ENCODE peak calls at places on chromosomes 12 and 14, in ten cellular contexts. F is NB4, W is stomach, P is suprapubic skin, C is gastrocnemius medialis, Q is body of pancreas, L is heart left ventricle, U is Peyer's patch, I is tibial nerve, T is H54. H is an unnamed sample.

GRCh38 chr14:61461808-61462275 is 140.5 kb downstream of the PRKCH start:
- DNase-seq in Q (peak), P (no peak), F (peak), C (no peak), W (no peak), L (no peak), T (no peak), I (peak), U (no peak), H (no peak)

GRCh38 chr12:54956818-54957641 is 27.5 kb downstream of the TESPA1 start:
- DNase-seq in T (no peak), C (no peak), L (no peak), F (no peak), I (no peak), W (no peak), P (no peak), Q (no peak), U (no peak), H (no peak)

GRCh38 chr14:100652739-100653138 is 65.5 kb upstream of the BEGAIN start:
- DNase-seq in W (no peak), U (no peak), I (no peak), C (no peak), T (no peak), L (no peak), F (no peak), P (no peak), Q (no peak), H (no peak)

GRCh38 chr12:30753761-30754382 is 879 bp downstream of the CAPRIN2 start:
- DNase-seq in T (no peak), P (no peak), U (no peak), F (no peak), W (no peak), L (no peak), C (no peak), Q (no peak), I (no peak), H (no peak)

GRCh38 chr12:15772405-15773018 is 16.7 kb downstream of the EPS8 start:
- DNase-seq in I (no peak), L (no peak), Q (no peak), P (no peak), W (no peak), T (no peak), C (no peak), F (peak), U (no peak), H (no peak)

GRCh38 chr14:96754162-96754844 is 42.9 kb upstream of the VRK1 start:
- DNase-seq in F (no peak), P (no peak), U (no peak), I (no peak), L (no peak), Q (no peak), T (peak), W (no peak), C (no peak), H (no peak)

GRCh38 chr14:97077253-97077653 is 280.1 kb downstream of the VRK1 start:
- DNase-seq in L (peak), T (peak), U (peak), W (peak), I (peak), P (no peak), C (peak), Q (no peak), F (peak), H (peak)

GRCh38 chr12:98725481-98726247 is 80.6 kb downstream of the APAF1 start:
- DNase-seq in C (no peak), Q (peak), P (no peak), I (peak), F (peak), T (peak), L (no peak), U (no peak), W (no peak), H (peak)

GRCh38 chr12:122206111-122206881 is 2.8 kb downstream of the B3GNT4 start:
- DNase-seq in F (no peak), W (no peak), L (no peak), I (no peak), C (no peak), U (peak), P (peak), Q (no peak), T (no peak), H (no peak)

GRCh38 chr14:104592292-104592672 is 12.3 kb downstream of the TMEM179 start:
- DNase-seq in W (no peak), C (no peak), Q (no peak), T (no peak), F (no peak), P (no peak), U (no peak), L (peak), I (no peak), H (no peak)

GRCh38 chr12:65470261-65470660 is 191.8 kb downstream of the MSRB3 start:
- DNase-seq in Q (no peak), L (no peak), F (no peak), W (no peak), P (no peak), I (no peak), U (no peak), T (no peak), C (no peak), H (no peak)
- TF ChIP-seq POLR2A in Q (no peak), L (no peak), F (no peak), W (no peak), P (no peak), I (no peak), U (no peak), T (no peak), C (no peak), H (no peak)

GRCh38 chr14:23286020-23286903 is at the start of gene HOMEZ:
- DNase-seq in Q (peak), I (peak), U (peak), T (peak), C (peak), L (peak), P (peak), W (peak), F (peak), H (peak)
- TF ChIP-seq POLR2A in Q (peak), I (peak), U (peak), T (peak), C (peak), L (no peak), P (no peak), W (no peak), F (peak), H (peak)

DNA sequence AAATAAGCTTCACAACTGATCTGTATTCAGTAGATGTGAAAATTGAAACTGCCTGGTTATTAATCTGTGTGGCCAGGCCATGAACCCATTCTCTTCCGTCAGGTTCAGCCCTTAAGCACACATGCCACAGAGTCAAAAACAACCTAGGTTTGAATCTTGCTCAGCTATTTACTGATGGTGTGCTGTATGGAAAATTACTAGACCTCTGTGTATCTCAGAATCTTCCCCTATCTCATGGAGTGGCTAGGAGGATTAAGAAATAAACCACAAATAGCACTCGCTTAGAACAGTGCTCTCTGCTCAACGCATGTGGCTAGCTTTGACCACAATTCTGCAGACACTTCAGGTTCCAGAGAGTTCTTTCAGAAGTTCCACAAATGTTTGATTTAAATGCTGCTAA is 240.7 kb upstream of the PLEKHG7 start:
- DNase-seq in U (peak), W (no peak), L (no peak), F (peak), I (no peak), P (no peak), Q (no peak), C (no peak), T (no peak), H (no peak)
- TF ChIP-seq POLR2A in U (no peak), W (no peak), L (no peak), F (no peak), I (no peak), P (no peak), Q (no peak), C (no peak), T (no peak), H (no peak)

GRCh38 chr14:22870811-22871199 is 735 bp upstream of the LRP10 start:
- DNase-seq in F (no peak), T (no peak), L (no peak), U (no peak), W (no peak), Q (no peak), C (no peak), I (no peak), P (no peak), H (no peak)

GRCh38 chr14:22872833-22873520 is 1.4 kb downstream of the LRP10 start:
- DNase-seq in L (no peak), T (no peak), Q (no peak), C (no peak), W (no peak), I (no peak), P (no peak), F (no peak), U (no peak), H (no peak)

GRCh38 chr14:22871962-22872832 is 657 bp downstream of the LRP10 start:
- DNase-seq in T (peak), C (peak), W (peak), Q (peak), L (peak), F (peak), P (peak), I (peak), U (peak), H (peak)

GRCh38 chr14:22875003-22875747 is 3.6 kb downstream of the LRP10 start:
- DNase-seq in U (no peak), I (no peak), W (no peak), C (no peak), Q (no peak), F (no peak), L (no peak), P (no peak), T (no peak), H (no peak)

DNA sequence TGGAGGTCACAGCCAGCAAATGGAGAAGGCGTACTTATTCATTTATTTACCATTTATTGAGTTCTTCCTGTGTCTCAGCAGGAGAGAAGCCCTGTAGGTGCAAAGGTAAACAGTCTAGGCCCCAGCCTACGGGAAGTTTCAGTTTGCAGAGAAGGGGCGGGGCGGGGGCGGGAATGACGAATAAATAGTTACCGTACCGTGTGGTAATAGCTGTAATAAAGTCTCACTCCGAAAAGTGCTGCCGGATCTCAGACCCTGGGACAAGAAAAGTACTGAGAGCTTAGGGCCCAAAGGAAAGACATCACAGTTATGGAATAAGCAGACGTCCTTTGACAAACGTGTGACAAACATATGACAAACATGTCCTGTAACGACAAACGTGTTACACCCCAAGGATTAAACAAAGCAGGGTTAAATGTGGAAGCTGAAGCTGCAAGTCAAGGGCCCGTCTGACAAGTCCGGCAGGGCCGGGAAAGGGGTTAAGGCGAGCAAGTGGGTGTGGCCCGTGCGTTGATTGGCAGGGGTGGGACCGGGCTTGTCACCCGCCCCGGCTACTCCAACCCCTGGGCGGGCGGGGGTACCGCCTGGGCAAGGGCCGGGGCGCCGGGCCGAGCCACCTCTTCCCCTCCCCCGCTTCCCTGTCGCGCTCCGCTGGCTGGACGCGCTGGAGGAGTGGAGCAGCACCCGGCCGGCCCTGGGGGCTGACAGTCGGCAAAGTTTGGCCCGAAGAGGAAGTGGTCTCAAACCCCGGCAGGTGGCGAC is at the start of gene LRP10:
- DNase-seq in C (peak), U (peak), W (peak), L (peak), Q (peak), I (peak), P (peak), F (peak), T (peak), H (peak)
- TF ChIP-seq POLR2A in C (peak), U (peak), W (no peak), L (no peak), Q (peak), I (peak), P (no peak), F (peak), T (no peak), H (peak)

GRCh38 chr14:49512571-49512970 is 73.6 kb downstream of the RPS29 start:
- DNase-seq in C (no peak), F (no peak), Q (no peak), I (no peak), T (no peak), U (no peak), L (no peak), P (no peak), W (no peak), H (no peak)
- TF ChIP-seq POLR2A in C (no peak), F (no peak), Q (no peak), I (no peak), T (no peak), U (no peak), L (no peak), P (no peak), W (no peak), H (no peak)